ENCODE peak calls at places on chromosomes 12 and 14, in ten cellular contexts. N is activated effector memory CD4-positive, alpha-beta T cell treated with anti-CD3 and anti-CD28 coated beads, Interleukin-2, amount 50 U/mL, for 16 hours; R is testis; U is NCI-H2081; E is stimulated activated CD8-positive, alpha-beta memory T cell treated with anti-CD3 and anti-CD28 coated beads, Interleukin-7, amount 100 ng/mL, for 1 hour; O is GM18507; M is activated T-cell treated with anti-CD3 and anti-CD28 coated beads for 24 hours; K is BE2C; H is AG09309; L is activated T-helper 1 cell treated with Interleukin-2 at 50 U/mL for 16 hours. P is an unnamed sample.

GRCh38 chr12:24378548-24379011 is 429.1 kb upstream of the SOX5 start:
- DNase-seq in N (no peak), R (no peak), U (peak), E (no peak), O (no peak), M (no peak), K (no peak), H (no peak), L (no peak), P (no peak)

GRCh38 chr14:58697266-58697926 is 59.6 kb downstream of the DACT1 start:
- DNase-seq in N (no peak), R (no peak), U (no peak), E (no peak), O (no peak), M (no peak), K (no peak), H (no peak), L (no peak), P (no peak)

GRCh38 chr14:50343424-50343823 is 31.3 kb downstream of the DMAC2L start:
- DNase-seq in N (no peak), R (no peak), U (no peak), E (no peak), O (no peak), M (no peak), K (no peak), H (no peak), L (no peak), P (no peak)

GRCh38 chr12:96255077-96255476 is 60.9 kb downstream of the ELK3 start:
- DNase-seq in N (no peak), R (no peak), U (no peak), E (no peak), O (no peak), M (no peak), K (no peak), H (no peak), L (no peak), P (peak)

GRCh38 chr14:59175404-59175803 is 13.1 kb upstream of the DAAM1 start:
- DNase-seq in N (no peak), R (no peak), U (no peak), E (no peak), O (no peak), M (no peak), K (no peak), H (no peak), L (no peak), P (no peak)

GRCh38 chr14:22524105-22524783 is 64.8 kb downstream of the DAD1 start:
- DNase-seq in N (no peak), R (no peak), U (no peak), E (no peak), O (no peak), M (no peak), K (no peak), H (no peak), L (no peak), P (no peak)

GRCh38 chr14:68753696-68754095 is 39.2 kb downstream of the ZFP36L1 start:
- DNase-seq in N (no peak), R (no peak), U (no peak), E (no peak), O (no peak), M (no peak), K (no peak), H (peak), L (no peak), P (peak)

GRCh38 chr12:94603434-94604068 is 46.8 kb downstream of the TMCC3 start:
- DNase-seq in N (peak), R (peak), U (no peak), E (peak), O (peak), M (peak), K (peak), H (no peak), L (peak), P (no peak)

GRCh38 chr14:53542692-53543091 is 389.6 kb upstream of the DDHD1 start:
- DNase-seq in N (no peak), R (peak), U (peak), E (no peak), O (no peak), M (no peak), K (peak), H (no peak), L (no peak), P (no peak)

GRCh38 chr14:76113691-76114090 is 38.0 kb upstream of the GPATCH2L start:
- DNase-seq in N (no peak), R (no peak), U (no peak), E (no peak), O (no peak), M (no peak), K (no peak), H (no peak), L (no peak), P (no peak)

GRCh38 chr14:51732494-51733080 is 80.9 kb downstream of the FRMD6 start:
- DNase-seq in N (no peak), R (no peak), U (no peak), E (no peak), O (no peak), M (no peak), K (no peak), H (no peak), L (no peak), P (peak)